ENCODE peak calls at places on chromosomes 4 and X, in eight cellular contexts. O is body of pancreas; S is left lung; I is cardiac muscle cell; U is thyroid gland; G is neuronal stem cell; M is uterus; Z is naive thymus-derived CD4-positive, alpha-beta T cell. K is an unnamed sample. For H3K4me1, the result is how much of the 10 kb centered on the place peaks cover.

GRCh38 chrX:136936183-136936549 is 55.6 kb upstream of the RBMX start:
- DNase-seq in Z (no peak), I (no peak), O (no peak), U (no peak), G (no peak), M (no peak), S (no peak), K (no peak)

GRCh38 chrX:77820328-77820727 is 34.3 kb upstream of the ATRX start:
- DNase-seq in I (no peak), Z (no peak), S (no peak), U (no peak), O (no peak), G (no peak), M (no peak), K (no peak)

GRCh38 chrX:69195197-69195596 is 29.9 kb upstream of the PJA1 start:
- DNase-seq in G (no peak), I (peak), S (no peak), O (no peak), Z (no peak), U (no peak), M (no peak), K (peak)

GRCh38 chr4:153209410-153209809 is 5.2 kb downstream of the TRIM2 start:
- DNase-seq in O (no peak), Z (no peak), G (no peak), I (no peak), U (peak), S (no peak), M (no peak), K (no peak)

GRCh38 chr4:142497606-142498005 is 348.5 kb downstream of the INPP4B start:
- DNase-seq in U (no peak), O (no peak), S (no peak), M (no peak), G (no peak), I (peak), Z (no peak), K (peak)

GRCh38 chr4:107913283-107913899 is 18.0 kb upstream of the CYP2U1 start:
- DNase-seq in M (peak), Z (peak), I (peak), U (peak), G (peak), O (peak), S (no peak), K (peak)

GRCh38 chr4:153520871-153521329 is 54.7 kb downstream of the TMEM131L start:
- DNase-seq in U (no peak), S (no peak), O (no peak), G (no peak), Z (no peak), M (no peak), I (no peak), K (peak)

GRCh38 chr4:109332926-109333464 is 30.5 kb upstream of the COL25A1 start:
- DNase-seq in U (no peak), I (no peak), O (no peak), Z (no peak), G (no peak), M (no peak), S (no peak), K (peak)

GRCh38 chr4:167020410-167020809 is 213.9 kb downstream of the SPOCK3 start:
- DNase-seq in U (no peak), G (no peak), M (no peak), I (peak), Z (no peak), S (no peak), O (no peak), K (peak)

GRCh38 chr4:83115000-83115399 is 471 bp upstream of the PLAC8 start:
- DNase-seq in G (no peak), M (no peak), Z (no peak), O (no peak), S (no peak), I (no peak), U (no peak), K (no peak)

GRCh38 chrX:70755850-70756249 is 152.7 kb downstream of the TEX11 start:
- DNase-seq in I (no peak), S (no peak), G (no peak), M (no peak), O (no peak), Z (peak), U (peak), K (no peak)

GRCh38 chr4:184568770-184569169 is 80.5 kb downstream of the CASP3 start:
- DNase-seq in O (no peak), Z (no peak), I (no peak), G (no peak), S (no peak), U (no peak), M (no peak), K (no peak)

GRCh38 chr4:133270021-133270570 is 121.0 kb downstream of the PCDH10 start:
- DNase-seq in S (no peak), O (no peak), U (no peak), I (no peak), Z (no peak), G (no peak), M (no peak), K (no peak)

GRCh38 chrX:45485682-45486081 is 285.0 kb upstream of the DIPK2B start:
- DNase-seq in S (no peak), M (no peak), I (no peak), O (no peak), G (no peak), Z (no peak), U (no peak), K (no peak)

GRCh38 chr4:8259743-8260430 is 9.7 kb upstream of the HTRA3 start:
- DNase-seq in U (no peak), O (no peak), S (no peak), Z (no peak), G (no peak), I (no peak), M (no peak), K (no peak)
- H3K4me1 ChIP-seq in U (under half), O (under half), S (under half), Z (under half), G (under half), I (under half), M (under half), K (under half)

GRCh38 chr4:187158003-187158402 is 434.3 kb upstream of the FAT1 start:
- DNase-seq in M (no peak), U (no peak), Z (no peak), G (no peak), I (no peak), S (no peak), O (peak), K (no peak)
- H3K4me3 ChIP-seq in M (no peak), U (no peak), Z (no peak), G (no peak), I (no peak), S (no peak), O (no peak), K (no peak)

DNA sequence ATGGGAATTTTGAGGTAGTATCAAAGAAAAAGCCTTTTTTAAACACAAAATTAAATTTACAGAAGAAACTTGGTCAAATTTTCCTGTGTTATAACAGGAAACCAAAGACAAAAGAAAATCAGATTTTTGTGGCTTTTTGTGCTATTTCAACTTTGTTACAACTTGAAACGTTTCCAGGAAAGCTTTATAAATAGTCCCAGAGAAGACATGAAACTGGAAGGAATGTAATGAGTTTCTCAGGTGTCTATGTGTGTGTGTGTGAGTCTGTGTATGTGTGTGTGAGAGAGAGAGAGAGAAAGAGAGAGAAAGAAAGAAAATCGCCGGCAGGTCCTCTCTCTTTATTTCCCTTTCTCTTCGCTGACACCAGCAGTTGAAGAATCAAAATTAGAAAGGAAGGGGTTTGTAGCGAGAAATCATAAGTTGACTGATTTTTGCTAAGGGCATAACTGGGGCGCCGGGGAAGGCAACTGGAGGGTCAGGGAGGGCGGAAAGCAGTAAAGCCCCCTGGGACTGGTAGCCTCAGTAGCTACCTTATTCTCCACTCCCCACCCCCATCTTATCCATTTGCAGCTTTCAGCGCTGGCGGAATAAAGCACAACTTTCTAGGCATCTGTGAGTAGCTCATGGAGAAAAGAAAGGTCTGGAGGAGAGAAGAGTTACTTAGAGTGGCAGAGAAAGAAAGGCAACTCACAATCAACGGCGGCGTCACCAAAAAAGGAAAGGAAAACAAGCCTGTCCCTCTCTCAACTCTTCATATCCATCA is 1.4 kb downstream of the TMEM47 start:
- DNase-seq in O (no peak), S (no peak), M (peak), U (no peak), G (no peak), Z (no peak), I (peak), K (peak)
- H3K4me1 ChIP-seq in O (under half), S (under half), M (under half), U (under half), G (under half), Z (under half), I (under half), K (under half)

DNA sequence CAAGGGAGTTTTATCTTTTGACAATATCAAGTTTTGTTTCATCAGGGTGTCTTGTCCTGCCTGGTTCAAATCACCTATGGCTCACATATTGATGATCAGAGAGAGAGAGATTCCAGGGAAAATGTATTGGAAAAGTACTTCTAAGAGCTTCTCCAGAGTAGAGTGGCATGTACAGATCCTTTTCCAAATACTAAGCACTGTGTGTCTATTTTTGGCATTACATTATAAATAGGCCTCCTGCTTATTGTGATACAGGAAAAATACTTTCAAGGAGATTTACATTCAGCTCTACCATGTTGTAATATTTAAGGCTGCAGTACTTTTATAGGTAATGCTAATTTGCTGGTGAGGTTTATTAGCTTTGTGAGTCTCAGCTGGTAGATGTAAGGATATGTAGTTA is 100.8 kb downstream of the DCK start:
- DNase-seq in G (no peak), S (no peak), U (no peak), I (no peak), O (no peak), Z (no peak), M (no peak), K (no peak)
- H3K4me3 ChIP-seq in G (no peak), S (no peak), U (no peak), I (no peak), O (no peak), Z (no peak), M (no peak), K (no peak)

GRCh38 chr4:148068065-148068911 is 336.4 kb downstream of the ARHGAP10 start:
- DNase-seq in Z (no peak), O (no peak), U (no peak), S (no peak), M (no peak), G (no peak), I (no peak), K (peak)
- H3K4me1 ChIP-seq in Z (under half), O (under half), U (under half), S (under half), M (under half), G (under half), I (under half), K (under half)

GRCh38 chr4:41132055-41132683 is 82.2 kb downstream of the APBB2 start:
- DNase-seq in M (no peak), G (no peak), S (no peak), O (peak), Z (no peak), I (no peak), U (no peak), K (no peak)

GRCh38 chr4:41135761-41136160 is 78.6 kb downstream of the APBB2 start:
- DNase-seq in O (no peak), G (no peak), M (no peak), S (no peak), Z (no peak), I (no peak), U (no peak), K (no peak)

GRCh38 chr4:41134581-41134980 is 79.8 kb downstream of the APBB2 start:
- DNase-seq in U (peak), I (no peak), Z (no peak), O (no peak), G (no peak), S (no peak), M (no peak), K (no peak)

GRCh38 chr4:41136456-41136855 is 77.9 kb downstream of the APBB2 start:
- DNase-seq in Z (no peak), O (no peak), M (no peak), G (no peak), S (no peak), I (no peak), U (peak), K (no peak)

DNA sequence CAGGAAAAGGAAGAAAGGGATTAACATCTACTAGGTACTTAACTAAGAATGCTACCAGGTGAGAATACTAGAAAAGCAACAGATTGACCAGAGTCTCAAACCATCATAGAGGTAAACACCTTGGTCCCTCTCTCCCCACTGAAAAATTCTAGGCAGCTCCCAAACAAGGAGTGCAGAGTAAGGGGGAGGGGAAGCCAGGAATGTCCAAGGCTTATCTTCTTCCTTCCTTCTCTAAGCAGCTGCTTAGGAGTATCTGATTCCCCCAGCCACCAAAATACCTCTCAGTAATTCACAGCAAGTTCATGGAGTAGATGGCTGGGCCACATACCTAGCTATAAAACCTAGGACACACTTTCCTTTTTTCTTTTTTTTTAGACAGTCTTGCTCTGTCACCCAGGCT is 80.7 kb downstream of the APBB2 start:
- DNase-seq in G (no peak), M (no peak), O (no peak), U (peak), Z (no peak), I (peak), S (no peak), K (peak)
- H3K4me3 ChIP-seq in G (no peak), M (no peak), O (no peak), U (no peak), Z (no peak), I (no peak), S (no peak), K (no peak)

DNA sequence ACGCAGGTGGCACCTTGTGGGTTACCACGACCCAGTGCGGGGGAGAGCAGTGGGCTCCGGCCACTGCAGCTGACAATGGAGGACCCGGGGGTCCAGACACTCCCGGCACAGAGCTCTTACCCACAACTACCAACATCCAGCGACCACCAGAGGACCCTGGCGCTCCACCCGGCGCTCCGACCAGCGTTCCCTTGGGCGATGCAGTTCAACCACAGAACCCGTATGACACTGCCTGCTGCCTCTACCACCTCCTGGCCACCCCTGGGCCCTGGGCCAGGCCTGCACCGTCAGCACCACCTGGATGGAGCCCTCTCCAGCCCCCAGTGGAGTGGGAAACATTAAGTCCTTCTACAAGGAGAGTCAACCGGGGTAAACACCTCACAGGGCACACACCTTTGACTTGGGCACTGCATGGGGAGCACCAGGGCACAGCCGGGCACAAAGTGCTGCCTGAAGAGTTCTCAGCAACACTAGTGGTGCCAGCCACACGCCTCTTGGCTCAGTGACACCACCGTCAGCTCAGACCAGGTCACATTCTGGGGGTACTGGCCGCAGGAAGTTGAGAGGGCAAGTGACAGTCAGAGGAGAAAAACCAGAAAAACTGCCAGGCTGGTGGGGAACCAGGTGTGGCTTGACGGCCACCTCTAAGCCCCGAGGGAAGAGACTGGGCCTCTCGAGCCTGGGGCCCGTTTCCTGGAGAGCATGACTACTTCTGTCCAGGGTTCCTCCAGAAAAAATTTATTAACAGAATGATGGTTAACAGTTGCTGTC is 2.6 kb downstream of the CTBP1 start:
- DNase-seq in Z (no peak), G (no peak), O (peak), U (peak), I (no peak), S (peak), M (peak), K (peak)
- H3K4me1 ChIP-seq in Z (half or more), G (under half), O (half or more), U (under half), I (under half), S (half or more), M (half or more), K (under half)